ENCODE peak calls at places on chromosomes 13 and 19, in six cellular contexts. W is activated CD4-positive, alpha-beta T cell treated with anti-CD3 and anti-CD28 coated beads, Interleukin-2, amount 50 U/mL, for 48 hours; F is NCI-H1436; A is NCI-H2081; K is GM03348; N is psoas muscle. B is an unnamed sample.

GRCh38 chr19:44697670-44698034 is 1.3 kb upstream of the CEACAM16 start:
- DNase-seq in F (no peak), W (no peak), N (no peak), A (no peak), K (no peak), B (no peak)

GRCh38 chr13:59680429-59681024 is 483.2 kb downstream of the DIAPH3 start:
- DNase-seq in K (peak; percentile 36), A (no peak), F (no peak), W (no peak), N (no peak), B (no peak)

GRCh38 chr19:54138777-54139256 is 1.3 kb downstream of the CNOT3 start:
- DNase-seq in K (no peak), N (no peak), F (no peak), A (no peak), W (peak; percentile 26), B (peak; percentile 29)

GRCh38 chr19:23983406-23983805 is 68.7 kb downstream of the ZNF726 start:
- DNase-seq in N (no peak), A (no peak), K (no peak), F (no peak), W (no peak), B (no peak)

GRCh38 chr13:80389073-80390038 is 48.4 kb upstream of the SPRY2 start:
- DNase-seq in W (no peak), N (no peak), F (no peak), K (no peak), A (no peak), B (no peak)

GRCh38 chr13:97058896-97059295 is 64.6 kb upstream of the OXGR1 start:
- DNase-seq in K (no peak), W (no peak), N (no peak), A (no peak), F (no peak), B (no peak)

GRCh38 chr13:45527699-45528462 is 63.1 kb downstream of the COG3 start:
- DNase-seq in N (no peak), F (no peak), W (no peak), A (no peak), K (no peak), B (no peak)

GRCh38 chr13:51349016-51349415 is 9.5 kb downstream of the SERPINE3 start:
- DNase-seq in N (no peak), K (no peak), W (no peak), A (no peak), F (no peak), B (no peak)

GRCh38 chr13:30872685-30873443 is 33.2 kb upstream of the MEDAG start:
- DNase-seq in K (peak; percentile 78), N (peak; percentile 68), F (no peak), A (no peak), W (no peak), B (no peak)

GRCh38 chr19:46975918-46976782 is 43.5 kb upstream of the NPAS1 start:
- DNase-seq in W (no peak), F (no peak), A (peak; percentile 69), N (peak; percentile 99), K (peak; percentile 91), B (no peak)

GRCh38 chr19:13212759-13213330 is 62.6 kb downstream of the IER2 start:
- DNase-seq in A (peak; percentile 37), N (peak; percentile 71), F (peak; percentile 30), K (peak; percentile 63), W (peak; percentile 80), B (peak; percentile 53)